ENCODE peak calls at places on chromosomes 6 and 20, in four cellular contexts. Y is A549, R is transverse colon, I is adrenal gland. B is an unnamed sample.

GRCh38 chr20:38203337-38204003 is 38.4 kb upstream of the TGM2 start:
- DNase-seq in I (no peak), Y (no peak), R (no peak), B (no peak)

GRCh38 chr6:90397929-90398674 is 101.5 kb upstream of the BACH2 start:
- DNase-seq in R (no peak), I (no peak), Y (no peak), B (no peak)

GRCh38 chr6:12605888-12606345 is 110.7 kb upstream of the PHACTR1 start:
- DNase-seq in I (peak), Y (peak), R (peak), B (no peak)

GRCh38 chr6:26020983-26021349 is 58.4 kb downstream of the TRIM38 start:
- DNase-seq in I (peak), Y (no peak), R (peak), B (no peak)

GRCh38 chr20:23125159-23125558 is 39.0 kb upstream of the CD93 start:
- DNase-seq in R (no peak), I (no peak), Y (no peak), B (no peak)

GRCh38 chr6:156773476-156773875 is 3.7 kb upstream of the ARID1B start:
- DNase-seq in I (no peak), R (no peak), Y (no peak), B (no peak)

GRCh38 chr6:80029442-80029841 is 25.0 kb downstream of the TTK start:
- DNase-seq in I (no peak), R (no peak), Y (no peak), B (no peak)

GRCh38 chr6:148811472-148811871 is 64.6 kb downstream of the UST start:
- DNase-seq in R (no peak), Y (no peak), I (no peak), B (no peak)

GRCh38 chr6:72740135-72740534 is 118.3 kb downstream of the KCNQ5 start:
- DNase-seq in I (no peak), R (no peak), Y (no peak), B (no peak)

GRCh38 chr6:160398674-160399271 is 50.6 kb downstream of the SLC22A3 start:
- DNase-seq in R (no peak), Y (no peak), I (no peak), B (no peak)
- TF ChIP-seq CTCF in R (no peak), Y (no peak), I (no peak), B (no peak)

GRCh38 chr6:31114970-31115849 is 610 bp downstream of the PSORS1C1 start:
- DNase-seq in Y (peak), I (no peak), R (no peak), B (no peak)
- TF ChIP-seq CTCF in Y (peak), I (no peak), R (no peak), B (no peak)

DNA sequence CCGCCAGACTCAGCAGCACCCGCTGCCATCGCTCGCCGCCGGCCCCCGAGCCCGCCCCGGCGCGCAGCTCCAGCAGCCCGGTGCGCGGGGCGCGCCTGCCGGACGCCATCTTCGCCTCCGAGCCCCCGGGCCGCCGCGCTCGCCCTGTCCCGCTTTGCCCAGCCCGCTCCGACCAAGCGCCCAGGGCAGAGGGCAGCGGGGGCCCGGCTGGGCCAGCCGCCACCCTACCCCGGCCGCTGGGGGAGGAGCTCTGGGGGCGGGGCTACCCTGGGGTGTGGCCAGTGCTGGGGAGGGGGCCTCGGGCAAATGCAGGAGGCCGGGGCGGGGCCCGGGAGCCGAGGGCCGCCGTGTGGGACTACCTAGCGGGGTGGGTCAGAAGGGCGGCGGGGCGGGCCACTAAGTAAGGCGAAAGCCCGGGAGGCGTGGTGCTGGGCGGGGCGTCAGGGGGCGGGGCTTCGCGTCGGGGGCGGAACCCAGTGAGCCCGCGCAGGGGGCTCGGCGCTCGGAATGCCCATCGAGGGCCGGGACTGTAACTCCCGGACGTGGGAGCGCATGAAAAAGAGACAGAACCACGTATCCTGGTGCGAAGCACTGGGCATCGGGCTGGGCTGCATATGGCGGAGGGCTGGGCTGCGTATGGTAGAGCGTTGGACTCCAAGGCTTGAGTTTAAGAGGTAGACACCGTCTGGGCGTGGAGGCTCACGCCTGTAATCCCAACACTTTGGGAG is at the start of gene SNTA1:
- DNase-seq in I (peak), Y (peak), R (peak), B (peak)
- TF ChIP-seq CTCF in I (no peak), Y (no peak), R (no peak), B (no peak)

GRCh38 chr6:88725111-88725711 is 238.2 kb downstream of the RNGTT start:
- DNase-seq in I (no peak), Y (no peak), R (no peak), B (no peak)
- TF ChIP-seq CTCF in I (no peak), Y (no peak), R (no peak), B (peak)

GRCh38 chr6:53268858-53269608 is 79.7 kb downstream of the ELOVL5 start:
- DNase-seq in I (no peak), R (no peak), Y (no peak), B (no peak)

GRCh38 chr6:53279301-53279700 is 69.4 kb downstream of the ELOVL5 start:
- DNase-seq in I (no peak), Y (no peak), R (no peak), B (no peak)

GRCh38 chr6:53269827-53270226 is 78.9 kb downstream of the ELOVL5 start:
- DNase-seq in Y (no peak), R (no peak), I (no peak), B (no peak)

GRCh38 chr6:53273356-53273755 is 75.4 kb downstream of the ELOVL5 start:
- DNase-seq in R (no peak), Y (no peak), I (no peak), B (no peak)
- TF ChIP-seq CTCF in R (no peak), Y (no peak), I (no peak), B (peak)

GRCh38 chr20:40471261-40471629 is 217.8 kb downstream of the MAFB start:
- DNase-seq in Y (no peak), R (peak), I (no peak), B (no peak)
- TF ChIP-seq CTCF in Y (no peak), R (no peak), I (no peak), B (peak)

GRCh38 chr20:49384437-49385434 is 97.7 kb downstream of the KCNB1 start:
- DNase-seq in I (peak), Y (peak), R (peak), B (peak)
- TF ChIP-seq CTCF in I (peak), Y (peak), R (peak), B (peak)

DNA sequence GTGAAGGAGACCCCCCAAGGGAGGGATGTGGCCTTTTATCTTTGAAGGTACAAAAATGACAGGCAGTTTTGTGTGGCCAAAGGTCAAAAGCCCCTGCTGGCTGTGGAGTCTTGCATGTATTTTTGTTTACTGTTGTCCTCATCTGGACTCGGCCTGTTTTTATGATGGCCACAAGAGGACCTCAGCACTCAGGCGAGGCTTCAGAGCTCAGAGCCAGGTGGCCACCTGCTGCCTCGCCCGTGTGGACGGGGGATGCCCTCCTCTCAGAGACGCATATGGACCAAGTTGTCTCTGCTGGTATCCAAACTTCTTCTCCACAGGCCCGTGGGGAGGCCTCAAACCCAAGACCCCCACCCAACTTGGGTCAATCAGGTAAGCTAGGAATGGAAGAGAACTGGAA is 118.2 kb downstream of the DACT2 start:
- DNase-seq in R (peak), Y (peak), I (no peak), B (no peak)
- TF ChIP-seq CTCF in R (peak), Y (peak), I (no peak), B (no peak)

GRCh38 chr20:49889245-49889942 is 25.9 kb downstream of the SPATA2 start:
- DNase-seq in Y (no peak), R (no peak), I (no peak), B (no peak)

GRCh38 chr20:49890651-49891361 is 24.5 kb downstream of the SPATA2 start:
- DNase-seq in Y (no peak), R (no peak), I (peak), B (no peak)

GRCh38 chr20:49888341-49889244 is 26.7 kb downstream of the SPATA2 start:
- DNase-seq in Y (peak), R (peak), I (peak), B (peak)

GRCh38 chr20:49891486-49891885 is 23.8 kb downstream of the SPATA2 start:
- DNase-seq in Y (no peak), I (no peak), R (no peak), B (no peak)

DNA sequence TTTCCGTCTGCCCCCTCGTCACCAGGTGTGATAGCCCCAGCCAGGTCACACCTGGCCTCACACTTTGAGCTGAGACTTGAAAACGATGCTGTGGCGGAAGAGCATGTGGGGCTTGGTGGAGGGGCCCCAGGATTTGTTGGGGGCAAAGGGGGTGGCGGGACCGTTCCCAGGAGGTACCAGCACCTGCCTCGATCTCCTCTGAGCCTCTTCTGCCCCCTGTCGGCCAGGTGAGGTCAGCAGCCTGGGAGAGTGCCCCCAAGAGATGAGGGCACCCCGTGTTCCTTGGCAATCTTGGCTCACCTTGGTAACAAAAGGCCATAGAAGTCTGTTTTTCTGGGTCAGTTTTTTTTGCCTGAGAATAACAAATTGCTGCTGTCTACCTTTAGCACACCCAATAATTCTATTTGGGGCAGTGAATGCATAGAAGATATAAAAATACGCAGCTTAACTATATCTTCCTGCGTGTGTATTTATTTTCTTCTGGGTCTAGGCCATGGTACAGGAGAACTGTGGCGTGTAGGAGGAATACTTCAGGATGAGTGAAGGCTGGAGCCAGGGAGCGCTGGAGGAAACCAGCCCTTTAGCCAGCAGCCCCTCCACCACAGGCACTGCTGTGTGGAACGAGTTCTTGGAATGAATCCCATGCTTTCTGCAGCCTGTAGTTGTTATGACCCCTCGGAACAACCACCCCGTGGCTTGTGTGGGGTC is 25.2 kb downstream of the SPATA2 start:
- DNase-seq in Y (no peak), I (no peak), R (no peak), B (no peak)
- TF ChIP-seq CTCF in Y (peak), I (no peak), R (peak), B (no peak)

GRCh38 chr6:137475103-137475502 is 19.1 kb downstream of the OLIG3 start:
- DNase-seq in Y (no peak), R (no peak), I (no peak), B (no peak)
- TF ChIP-seq CTCF in Y (no peak), R (no peak), I (no peak), B (peak)

B was measured in D721Med.